ENCODE peak calls at places on chromosomes 16 and 17, in six cellular contexts. One of them, this sample, is unnamed.
A peak's percentile ranks its signal among the peaks of the same experiment; 100 is the strongest.

GRCh38 chr17:81388612-81389367 is 6.5 kb upstream of the BAHCC1 start:
- DNase-seq in aorta: no peak
- DNase-seq in Right ventricle myocardium superior: no peak
- DNase-seq in glutamatergic neuron: peak; percentile 62
- DNase-seq in MM.1S: no peak
- DNase-seq in activated CD4-positive, CD25-positive, alpha-beta regulatory T cell: no peak
- DNase-seq in this sample: no peak

GRCh38 chr17:34389343-34389742 is 26.3 kb upstream of the CCL1 start:
- DNase-seq in aorta: no peak
- DNase-seq in Right ventricle myocardium superior: no peak
- DNase-seq in glutamatergic neuron: no peak
- DNase-seq in MM.1S: peak; percentile 89
- DNase-seq in activated CD4-positive, CD25-positive, alpha-beta regulatory T cell: no peak
- DNase-seq in this sample: peak; percentile 21

GRCh38 chr17:4492762-4493561 is 5.7 kb upstream of the SPNS2 start:
- DNase-seq in aorta: no peak
- DNase-seq in Right ventricle myocardium superior: no peak
- DNase-seq in glutamatergic neuron: no peak
- DNase-seq in MM.1S: peak; percentile 48
- DNase-seq in activated CD4-positive, CD25-positive, alpha-beta regulatory T cell: no peak
- DNase-seq in this sample: peak; percentile 37

GRCh38 chr16:2719328-2720062 is 529 bp downstream of the PRSS27 start:
- DNase-seq in aorta: no peak
- DNase-seq in Right ventricle myocardium superior: peak; percentile 62
- DNase-seq in glutamatergic neuron: no peak
- DNase-seq in MM.1S: no peak
- DNase-seq in activated CD4-positive, CD25-positive, alpha-beta regulatory T cell: no peak
- DNase-seq in this sample: no peak

GRCh38 chr17:12665263-12666210 is at the start of gene MYOCD:
- DNase-seq in aorta: peak; percentile 88
- DNase-seq in Right ventricle myocardium superior: peak; percentile 70
- DNase-seq in glutamatergic neuron: peak; percentile 70
- DNase-seq in MM.1S: no peak
- DNase-seq in activated CD4-positive, CD25-positive, alpha-beta regulatory T cell: no peak
- DNase-seq in this sample: peak; percentile 3

GRCh38 chr16:4075534-4075933 is 40.7 kb downstream of the ADCY9 start:
- DNase-seq in aorta: no peak
- DNase-seq in Right ventricle myocardium superior: no peak
- DNase-seq in glutamatergic neuron: no peak
- DNase-seq in MM.1S: no peak
- DNase-seq in activated CD4-positive, CD25-positive, alpha-beta regulatory T cell: no peak
- DNase-seq in this sample: no peak

GRCh38 chr17:8606415-8606814 is 24.1 kb downstream of the MYH10 start:
- DNase-seq in aorta: no peak
- DNase-seq in Right ventricle myocardium superior: no peak
- DNase-seq in glutamatergic neuron: no peak
- DNase-seq in MM.1S: no peak
- DNase-seq in activated CD4-positive, CD25-positive, alpha-beta regulatory T cell: no peak
- DNase-seq in this sample: no peak

GRCh38 chr16:79001156-79001997 is 599.2 kb downstream of the MAF start:
- DNase-seq in aorta: no peak
- DNase-seq in Right ventricle myocardium superior: no peak
- DNase-seq in glutamatergic neuron: no peak
- DNase-seq in MM.1S: no peak
- DNase-seq in activated CD4-positive, CD25-positive, alpha-beta regulatory T cell: no peak
- DNase-seq in this sample: no peak

GRCh38 chr17:50802609-50803571 is 32.5 kb upstream of the WFIKKN2 start:
- DNase-seq in aorta: no peak
- DNase-seq in Right ventricle myocardium superior: no peak
- DNase-seq in glutamatergic neuron: no peak
- DNase-seq in MM.1S: no peak
- DNase-seq in activated CD4-positive, CD25-positive, alpha-beta regulatory T cell: no peak
- DNase-seq in this sample: no peak

GRCh38 chr16:77171750-77172635 is 19.0 kb upstream of the MON1B start:
- DNase-seq in aorta: no peak
- DNase-seq in Right ventricle myocardium superior: no peak
- DNase-seq in glutamatergic neuron: no peak
- DNase-seq in MM.1S: peak; percentile 28
- DNase-seq in activated CD4-positive, CD25-positive, alpha-beta regulatory T cell: no peak
- DNase-seq in this sample: peak; percentile 33

GRCh38 chr17:80035937-80036714 is at the start of gene CCDC40:
- DNase-seq in aorta: peak; percentile 95
- DNase-seq in Right ventricle myocardium superior: peak; percentile 92
- DNase-seq in glutamatergic neuron: peak; percentile 89
- DNase-seq in MM.1S: peak; percentile 11
- DNase-seq in activated CD4-positive, CD25-positive, alpha-beta regulatory T cell: peak; percentile 71
- DNase-seq in this sample: peak; percentile 79

GRCh38 chr16:635573-636205 is 416 bp downstream of the METTL26 start:
- DNase-seq in aorta: no peak
- DNase-seq in Right ventricle myocardium superior: no peak
- DNase-seq in glutamatergic neuron: no peak
- DNase-seq in MM.1S: no peak
- DNase-seq in activated CD4-positive, CD25-positive, alpha-beta regulatory T cell: no peak
- DNase-seq in this sample: peak; percentile 43

GRCh38 chr16:30068750-30069574 is 3.4 kb downstream of the ALDOA start:
- DNase-seq in aorta: no peak
- DNase-seq in Right ventricle myocardium superior: no peak
- DNase-seq in glutamatergic neuron: peak; percentile 63
- DNase-seq in MM.1S: peak; percentile 45
- DNase-seq in activated CD4-positive, CD25-positive, alpha-beta regulatory T cell: peak; percentile 19
- DNase-seq in this sample: peak; percentile 77

GRCh38 chr17:59492091-59492451 is 73.3 kb upstream of the DHX40 start:
- DNase-seq in aorta: no peak
- DNase-seq in Right ventricle myocardium superior: no peak
- DNase-seq in glutamatergic neuron: no peak
- DNase-seq in MM.1S: no peak
- DNase-seq in activated CD4-positive, CD25-positive, alpha-beta regulatory T cell: no peak
- DNase-seq in this sample: no peak

GRCh38 chr16:62079236-62079635 is 43.0 kb upstream of the CDH8 start:
- DNase-seq in aorta: no peak
- DNase-seq in Right ventricle myocardium superior: no peak
- DNase-seq in glutamatergic neuron: no peak
- DNase-seq in MM.1S: no peak
- DNase-seq in activated CD4-positive, CD25-positive, alpha-beta regulatory T cell: no peak
- DNase-seq in this sample: no peak

GRCh38 chr17:82914375-82914774 is 74.6 kb upstream of the ZNF750 start:
- DNase-seq in aorta: no peak
- DNase-seq in Right ventricle myocardium superior: peak; percentile 70
- DNase-seq in glutamatergic neuron: no peak
- DNase-seq in MM.1S: no peak
- DNase-seq in activated CD4-positive, CD25-positive, alpha-beta regulatory T cell: no peak
- DNase-seq in this sample: no peak

GRCh38 chr16:21263640-21264211 is 14.4 kb downstream of the CRYM start:
- DNase-seq in aorta: no peak
- DNase-seq in Right ventricle myocardium superior: no peak
- DNase-seq in glutamatergic neuron: no peak
- DNase-seq in MM.1S: peak; percentile 33
- DNase-seq in activated CD4-positive, CD25-positive, alpha-beta regulatory T cell: no peak
- DNase-seq in this sample: no peak

GRCh38 chr17:79214459-79214858 is 139.8 kb downstream of the ENGASE start:
- DNase-seq in aorta: no peak
- DNase-seq in Right ventricle myocardium superior: peak; percentile 19
- DNase-seq in glutamatergic neuron: no peak
- DNase-seq in MM.1S: no peak
- DNase-seq in activated CD4-positive, CD25-positive, alpha-beta regulatory T cell: no peak
- DNase-seq in this sample: no peak

GRCh38 chr17:32840241-32840640 is 36.7 kb downstream of the MYO1D start:
- DNase-seq in aorta: no peak
- DNase-seq in Right ventricle myocardium superior: no peak
- DNase-seq in glutamatergic neuron: no peak
- DNase-seq in MM.1S: no peak
- DNase-seq in activated CD4-positive, CD25-positive, alpha-beta regulatory T cell: no peak
- DNase-seq in this sample: no peak

GRCh38 chr16:85129846-85130706 is 17.8 kb upstream of the CIBAR2 start:
- DNase-seq in aorta: no peak
- DNase-seq in Right ventricle myocardium superior: no peak
- DNase-seq in glutamatergic neuron: no peak
- DNase-seq in MM.1S: no peak
- DNase-seq in activated CD4-positive, CD25-positive, alpha-beta regulatory T cell: no peak
- DNase-seq in this sample: no peak

GRCh38 chr17:75487351-75488070 is 27.8 kb downstream of the CASKIN2 start:
- DNase-seq in aorta: no peak
- DNase-seq in Right ventricle myocardium superior: peak; percentile 70
- DNase-seq in glutamatergic neuron: no peak
- DNase-seq in MM.1S: no peak
- DNase-seq in activated CD4-positive, CD25-positive, alpha-beta regulatory T cell: peak; percentile 19
- DNase-seq in this sample: peak; percentile 73

GRCh38 chr16:78984887-78985464 is 615.6 kb downstream of the MAF start:
- DNase-seq in aorta: no peak
- DNase-seq in Right ventricle myocardium superior: peak; percentile 57
- DNase-seq in glutamatergic neuron: no peak
- DNase-seq in MM.1S: no peak
- DNase-seq in activated CD4-positive, CD25-positive, alpha-beta regulatory T cell: no peak
- DNase-seq in this sample: no peak

GRCh38 chr17:58403312-58403711 is 14.0 kb downstream of the RNF43 start:
- DNase-seq in aorta: no peak
- DNase-seq in Right ventricle myocardium superior: no peak
- DNase-seq in glutamatergic neuron: no peak
- DNase-seq in MM.1S: no peak
- DNase-seq in activated CD4-positive, CD25-positive, alpha-beta regulatory T cell: no peak
- DNase-seq in this sample: no peak

GRCh38 chr16:22139008-22139407 is 23.3 kb upstream of the SDR42E2 start:
- DNase-seq in aorta: no peak
- DNase-seq in Right ventricle myocardium superior: no peak
- DNase-seq in glutamatergic neuron: no peak
- DNase-seq in MM.1S: no peak
- DNase-seq in activated CD4-positive, CD25-positive, alpha-beta regulatory T cell: no peak
- DNase-seq in this sample: no peak

GRCh38 chr16:86823895-86824671 is 245.7 kb downstream of the FOXL1 start:
- DNase-seq in aorta: no peak
- DNase-seq in Right ventricle myocardium superior: no peak
- DNase-seq in glutamatergic neuron: no peak
- DNase-seq in MM.1S: no peak
- DNase-seq in activated CD4-positive, CD25-positive, alpha-beta regulatory T cell: no peak
- DNase-seq in this sample: no peak